ENCODE peak calls at places on chromosomes 2 and 18, in seven cellular contexts. Y, V, K, S, W, J and Q are unnamed samples. For H4K20me1, the result is how much of the 10 kb centered on the place peaks cover.

GRCh38 chr2:216698895-216699294 is 3.5 kb upstream of the IGFBP5 start:
- DNase-seq in Y (peak), V (no peak), K (peak), S (peak), W (peak), J (peak), Q (peak)

GRCh38 chr2:239271471-239272255 is 129.2 kb downstream of the HDAC4 start:
- DNase-seq in Y (no peak), V (no peak), K (no peak), S (no peak), W (no peak), J (no peak), Q (no peak)

GRCh38 chr2:201777043-201777442 is 3.7 kb downstream of the ALS2 start:
- DNase-seq in Y (peak), V (no peak), K (no peak), S (no peak), W (no peak), J (no peak), Q (no peak)

GRCh38 chr2:136770384-136770783 is 5.0 kb downstream of the THSD7B start:
- DNase-seq in Y (no peak), V (no peak), K (no peak), S (no peak), W (no peak), J (no peak), Q (no peak)

GRCh38 chr2:197079832-197080555 is 153.5 kb upstream of the PGAP1 start:
- DNase-seq in Y (peak), V (no peak), K (peak), S (no peak), W (no peak), J (no peak), Q (peak)

GRCh38 chr2:241739651-241740050 is 5.2 kb downstream of the D2HGDH start:
- DNase-seq in Y (no peak), V (no peak), K (peak), S (no peak), W (no peak), J (no peak), Q (peak)

GRCh38 chr2:99337931-99338580 is 867 bp downstream of the EIF5B start:
- DNase-seq in Y (peak), V (no peak), K (peak), S (peak), W (no peak), J (peak), Q (peak)

GRCh38 chr18:50039736-50040135 is 155.2 kb downstream of the MYO5B start:
- DNase-seq in Y (no peak), V (no peak), K (no peak), S (no peak), W (no peak), J (no peak), Q (no peak)

GRCh38 chr2:166625670-166626069 is 131.6 kb upstream of the SCN7A start:
- DNase-seq in Y (no peak), V (no peak), K (peak), S (no peak), W (no peak), J (no peak), Q (peak)

GRCh38 chr2:60861736-60862135 is 19.6 kb upstream of the REL start:
- DNase-seq in Y (no peak), V (no peak), K (no peak), S (peak), W (no peak), J (no peak), Q (no peak)

GRCh38 chr2:143728498-143728897 is 599.3 kb downstream of the ARHGAP15 start:
- DNase-seq in Y (no peak), V (no peak), K (no peak), S (peak), W (no peak), J (no peak), Q (no peak)

GRCh38 chr2:11022874-11023273 is 111.1 kb downstream of the KCNF1 start:
- DNase-seq in Y (no peak), V (no peak), K (peak), S (peak), W (peak), J (no peak), Q (no peak)

GRCh38 chr18:7084080-7084765 is 33.4 kb downstream of the LAMA1 start:
- DNase-seq in Y (no peak), V (no peak), K (no peak), S (peak), W (no peak), J (no peak), Q (peak)

GRCh38 chr2:138180691-138181386 is 216.6 kb downstream of the HNMT start:
- DNase-seq in Y (peak), V (no peak), K (peak), S (no peak), W (no peak), J (no peak), Q (no peak)

GRCh38 chr18:10318686-10318960 is 135.8 kb upstream of the APCDD1 start:
- DNase-seq in Y (peak), V (no peak), K (no peak), S (no peak), W (no peak), J (no peak), Q (peak)

GRCh38 chr2:8215982-8216381 is 465.9 kb upstream of the ID2 start:
- DNase-seq in Y (no peak), V (no peak), K (no peak), S (no peak), W (no peak), J (no peak), Q (no peak)

GRCh38 chr2:206323033-206323432 is 48.6 kb downstream of the ZDBF2 start:
- DNase-seq in Y (no peak), V (no peak), K (no peak), S (no peak), W (no peak), J (no peak), Q (no peak)

GRCh38 chr2:144464730-144465129 is 55.2 kb downstream of the ZEB2 start:
- DNase-seq in Y (no peak), V (no peak), K (no peak), S (no peak), W (no peak), J (no peak), Q (no peak)

GRCh38 chr2:88161446-88161845 is 8.7 kb upstream of the THNSL2 start:
- DNase-seq in Y (no peak), V (no peak), K (no peak), S (peak), W (no peak), J (no peak), Q (no peak)

GRCh38 chr18:26157326-26157725 is 23.7 kb downstream of the PSMA8 start:
- DNase-seq in Y (no peak), V (no peak), K (no peak), S (no peak), W (no peak), J (no peak), Q (no peak)

GRCh38 chr2:3021720-3022119 is 355.9 kb downstream of the EIPR1 start:
- DNase-seq in Y (no peak), V (no peak), K (no peak), S (no peak), W (no peak), J (no peak), Q (no peak)

GRCh38 chr2:88658890-88659881 is 31.9 kb upstream of the EIF2AK3 start:
- DNase-seq in Y (no peak), V (peak), K (peak), S (no peak), W (no peak), J (no peak), Q (peak)

GRCh38 chr2:18871430-18871829 is 282.1 kb upstream of the NT5C1B start:
- DNase-seq in Y (no peak), V (no peak), K (no peak), S (peak), W (no peak), J (no peak), Q (no peak)

GRCh38 chr2:78992807-78993517 is 32.5 kb upstream of the REG3G start:
- DNase-seq in Y (peak), V (peak), K (no peak), S (no peak), W (no peak), J (peak), Q (no peak)

GRCh38 chr2:13560322-13560721 is 843.6 kb downstream of the TRIB2 start:
- DNase-seq in Y (no peak), V (no peak), K (no peak), S (no peak), W (no peak), J (no peak), Q (no peak)

GRCh38 chr2:133346654-133347053 is 221.6 kb downstream of the NCKAP5 start:
- DNase-seq in Y (no peak), V (no peak), K (peak), S (peak), W (no peak), J (no peak), Q (peak)

GRCh38 chr2:168614291-168615018 is 158.4 kb downstream of the CERS6 start:
- DNase-seq in Y (no peak), V (no peak), K (peak), S (peak), W (no peak), J (peak), Q (no peak)

GRCh38 chr18:49019446-49020045 is 68.8 kb upstream of the SMAD7 start:
- DNase-seq in Y (no peak), V (no peak), K (no peak), S (no peak), W (no peak), J (no peak), Q (peak)

GRCh38 chr2:69978157-69978904 is 16.9 kb upstream of the ASPRV1 start:
- DNase-seq in Y (no peak), V (no peak), K (no peak), S (no peak), W (no peak), J (no peak), Q (no peak)

GRCh38 chr2:133167990-133168389 is 400.3 kb downstream of the NCKAP5 start:
- DNase-seq in Y (no peak), V (no peak), K (no peak), S (no peak), W (no peak), J (peak), Q (peak)

GRCh38 chr2:110153416-110153815 is 37.8 kb upstream of the MALL start:
- DNase-seq in Y (no peak), V (no peak), K (no peak), S (peak), W (no peak), J (no peak), Q (no peak)

GRCh38 chr2:77567723-77568122 is 45.5 kb upstream of the LRRTM4 start:
- DNase-seq in Y (no peak), V (no peak), K (no peak), S (no peak), W (no peak), J (no peak), Q (peak)

GRCh38 chr2:77571545-77571944 is 49.4 kb upstream of the LRRTM4 start:
- DNase-seq in Y (no peak), V (no peak), K (no peak), S (no peak), W (no peak), J (no peak), Q (no peak)

GRCh38 chr2:77566131-77566530 is 44.0 kb upstream of the LRRTM4 start:
- DNase-seq in Y (no peak), V (no peak), K (no peak), S (no peak), W (no peak), J (no peak), Q (no peak)

GRCh38 chr2:77566582-77566981 is 44.4 kb upstream of the LRRTM4 start:
- DNase-seq in Y (no peak), V (no peak), K (peak), S (no peak), W (no peak), J (no peak), Q (no peak)
- H4K20me1 ChIP-seq in Y (under half), V (under half), K (under half), S (under half), W (under half), J (under half), Q (under half)

DNA sequence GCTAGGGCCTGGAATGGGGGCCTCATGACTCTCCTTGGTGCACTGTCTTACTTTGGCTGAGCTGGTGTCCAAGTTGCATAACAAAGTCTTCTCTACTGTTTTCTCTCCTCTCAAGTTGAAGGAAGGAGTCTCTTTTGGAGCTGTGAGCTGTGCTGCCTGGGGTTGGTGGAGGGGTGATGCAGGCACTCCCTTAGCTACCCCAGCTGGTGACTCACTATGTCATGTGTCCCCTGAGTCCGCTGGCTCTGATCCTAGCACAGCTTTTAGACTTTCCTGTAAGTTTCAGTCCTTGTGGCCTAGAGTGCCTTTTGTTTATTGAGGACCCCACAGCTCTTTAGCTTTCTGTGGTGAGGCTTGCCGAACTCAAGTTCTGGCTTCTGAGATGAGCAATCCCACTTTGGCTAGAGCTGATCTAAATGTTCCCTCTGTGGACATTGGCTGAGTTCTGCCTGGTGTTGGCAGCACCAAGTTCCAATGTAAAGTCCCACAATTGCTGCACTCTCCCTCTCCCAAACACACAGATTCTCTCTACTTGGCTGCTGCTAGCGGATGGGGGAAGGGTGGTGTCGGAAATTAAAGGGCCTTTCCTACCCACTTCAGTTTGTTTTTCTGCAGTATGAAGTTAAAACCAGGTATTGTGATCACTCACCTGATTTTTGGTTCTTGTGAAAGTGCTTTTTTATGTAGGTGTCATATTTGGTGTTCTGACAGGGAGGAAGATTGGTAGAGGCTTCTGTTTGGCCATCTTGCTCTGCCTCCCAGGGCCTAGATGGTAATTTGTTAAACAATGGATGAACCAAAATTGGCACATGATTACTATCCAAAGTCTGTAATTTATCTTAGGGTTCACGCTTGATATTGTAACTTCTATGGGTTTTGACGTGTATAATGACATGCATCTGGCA is 83.2 kb downstream of the COMMD1 start:
- DNase-seq in Y (no peak), V (no peak), K (no peak), S (no peak), W (no peak), J (no peak), Q (peak)
- H4K20me1 ChIP-seq in Y (under half), V (under half), K (under half), S (under half), W (under half), J (under half), Q (under half)

GRCh38 chr18:46373787-46374186 is 269.6 kb downstream of the HAUS1 start:
- DNase-seq in Y (peak), V (no peak), K (no peak), S (no peak), W (no peak), J (no peak), Q (no peak)

GRCh38 chr18:46377557-46377956 is 273.4 kb downstream of the HAUS1 start:
- DNase-seq in Y (no peak), V (no peak), K (no peak), S (no peak), W (no peak), J (no peak), Q (no peak)

GRCh38 chr18:46373131-46373530 is 268.9 kb downstream of the HAUS1 start:
- DNase-seq in Y (no peak), V (no peak), K (no peak), S (no peak), W (no peak), J (no peak), Q (no peak)

GRCh38 chr18:46372670-46373069 is 268.5 kb downstream of the HAUS1 start:
- DNase-seq in Y (no peak), V (no peak), K (no peak), S (no peak), W (no peak), J (no peak), Q (no peak)

GRCh38 chr18:46374850-46375249 is 270.7 kb downstream of the HAUS1 start:
- DNase-seq in Y (peak), V (no peak), K (no peak), S (peak), W (no peak), J (no peak), Q (no peak)
- H4K20me1 ChIP-seq in Y (half or more), V (under half), K (under half), S (under half), W (under half), J (under half), Q (under half)

GRCh38 chr2:126792993-126793392 is 105.7 kb upstream of the TEX51 start:
- DNase-seq in Y (no peak), V (no peak), K (no peak), S (no peak), W (no peak), J (no peak), Q (no peak)

GRCh38 chr2:126790987-126791780 is 107.5 kb upstream of the TEX51 start:
- DNase-seq in Y (no peak), V (no peak), K (no peak), S (no peak), W (no peak), J (no peak), Q (no peak)

GRCh38 chr2:126795661-126796060 is 103.0 kb upstream of the TEX51 start:
- DNase-seq in Y (no peak), V (no peak), K (no peak), S (no peak), W (no peak), J (no peak), Q (no peak)

GRCh38 chr2:126792186-126792585 is 106.5 kb upstream of the TEX51 start:
- DNase-seq in Y (no peak), V (peak), K (no peak), S (no peak), W (no peak), J (no peak), Q (no peak)

DNA sequence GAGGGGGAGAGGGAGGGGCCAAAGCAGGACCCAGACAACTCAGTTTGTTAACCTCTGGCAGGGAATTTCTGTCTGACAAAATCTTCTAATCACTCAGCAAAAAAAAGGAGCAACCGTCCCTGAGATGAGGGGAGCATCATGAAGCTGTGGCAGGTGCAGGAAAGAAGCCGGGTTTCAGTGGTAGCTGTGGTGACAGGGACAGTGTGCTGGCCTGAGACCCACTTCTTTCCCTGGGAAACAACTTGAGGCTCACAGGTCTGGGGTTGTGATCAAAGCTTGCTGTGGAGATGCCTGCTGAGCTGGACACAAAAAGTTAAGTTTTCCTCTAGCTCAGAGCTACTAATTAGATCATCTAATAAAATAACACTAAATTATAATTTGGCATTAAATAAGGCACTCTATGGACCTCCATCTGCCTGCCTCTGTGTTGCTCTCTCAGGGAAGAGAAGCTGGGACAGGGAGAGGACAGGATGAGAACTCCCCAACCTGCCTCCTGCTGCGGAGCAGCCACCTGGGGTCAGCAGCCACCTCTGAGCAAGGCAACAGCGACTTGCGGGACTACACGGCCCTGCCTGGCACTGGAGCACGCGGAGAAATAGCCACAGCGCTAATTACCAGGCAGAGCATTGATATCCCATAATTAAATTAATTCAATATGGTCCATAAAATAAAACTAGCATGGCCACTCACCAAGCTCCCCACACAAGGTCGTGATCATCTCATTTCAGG is 104.6 kb upstream of the TEX51 start:
- DNase-seq in Y (no peak), V (peak), K (no peak), S (no peak), W (no peak), J (no peak), Q (no peak)
- H4K20me1 ChIP-seq in Y (under half), V (under half), K (under half), S (under half), W (under half), J (under half), Q (under half)

GRCh38 chr2:173359231-173359630 is 4.6 kb downstream of the CDCA7 start:
- DNase-seq in Y (no peak), V (no peak), K (no peak), S (no peak), W (no peak), J (no peak), Q (peak)
- H4K20me1 ChIP-seq in Y (under half), V (under half), K (under half), S (under half), W (under half), J (under half), Q (under half)

DNA sequence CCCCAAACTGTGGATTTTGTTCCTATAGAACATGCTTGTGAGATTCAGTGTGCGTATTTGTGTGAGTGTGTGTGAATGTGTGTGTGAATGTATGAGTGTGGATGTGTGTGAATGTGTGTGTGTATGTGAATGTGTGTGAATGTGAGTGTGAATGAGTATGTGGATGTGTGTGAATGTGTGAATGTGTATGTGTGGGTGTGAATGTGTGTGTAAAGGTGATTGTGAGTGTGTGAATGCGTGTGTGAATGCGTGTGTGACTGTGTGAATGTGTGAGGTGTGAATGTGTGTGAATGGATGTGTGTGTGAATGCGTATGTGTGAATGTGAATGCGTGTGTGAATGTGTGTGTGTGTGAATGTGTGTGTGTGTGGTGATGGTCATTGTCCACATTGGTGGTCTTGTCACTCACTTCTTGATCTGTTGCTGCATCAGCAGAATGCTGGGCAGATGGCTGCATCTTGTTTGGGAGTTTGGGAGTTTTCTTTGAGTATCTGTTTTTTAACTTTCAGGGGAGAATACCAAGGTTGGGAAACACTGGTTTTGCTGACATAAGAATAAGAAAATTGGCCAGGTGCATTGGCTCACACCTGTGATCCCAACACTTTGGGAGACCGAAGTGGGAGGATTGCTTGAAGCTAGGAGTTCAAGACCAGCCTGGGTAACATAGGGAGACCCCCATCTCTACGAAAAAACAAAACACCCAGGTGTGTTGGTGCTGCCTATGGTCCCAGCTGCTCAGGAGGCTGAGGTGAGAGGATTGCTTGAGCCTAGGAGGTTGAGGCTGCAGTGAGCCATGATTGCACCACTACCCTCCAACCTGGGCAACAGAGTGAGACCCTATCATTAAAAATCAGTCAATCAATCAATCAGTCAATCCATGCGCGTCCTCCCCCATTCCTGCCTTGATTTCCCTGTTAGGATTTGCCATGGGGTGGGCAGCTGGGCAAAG is 18.2 kb downstream of the AGAP1 start:
- DNase-seq in Y (no peak), V (no peak), K (no peak), S (no peak), W (no peak), J (no peak), Q (no peak)
- H4K20me1 ChIP-seq in Y (under half), V (under half), K (under half), S (under half), W (under half), J (under half), Q (under half)

GRCh38 chr18:46411191-46411590 is 245.8 kb downstream of the LOXHD1 start:
- DNase-seq in Y (no peak), V (no peak), K (no peak), S (no peak), W (no peak), J (peak), Q (no peak)
- H4K20me1 ChIP-seq in Y (half or more), V (under half), K (under half), S (under half), W (under half), J (under half), Q (under half)